ENCODE peak calls at places on chromosomes 7 and 10, in six cellular contexts. One of them, this sample, is unnamed.
A peak's percentile ranks its signal among the peaks of the same experiment; 100 is the strongest.

GRCh38 chr7:111827863-111828504 is 265.7 kb upstream of the IMMP2L start:
- DNase-seq in CD4-positive, alpha-beta T cell: no peak
- DNase-seq in PC-3: peak; percentile 58
- DNase-seq in endothelial cell: no peak
- DNase-seq in heart right ventricle: no peak
- DNase-seq in activated B cell treated with CpG ODN at 0.5 μM for 24 hours: no peak
- DNase-seq in this sample: no peak

GRCh38 chr7:118006979-118007378 is 133.7 kb upstream of the CTTNBP2 start:
- DNase-seq in endothelial cell: no peak
- DNase-seq in heart right ventricle: no peak
- DNase-seq in PC-3: no peak
- DNase-seq in CD4-positive, alpha-beta T cell: no peak
- DNase-seq in activated B cell treated with CpG ODN at 0.5 μM for 24 hours: no peak
- DNase-seq in this sample: no peak

GRCh38 chr10:104492349-104492940 is 138.8 kb downstream of the CFAP58 start:
- DNase-seq in endothelial cell: no peak
- DNase-seq in CD4-positive, alpha-beta T cell: no peak
- DNase-seq in PC-3: no peak
- DNase-seq in heart right ventricle: peak; percentile 21
- DNase-seq in activated B cell treated with CpG ODN at 0.5 μM for 24 hours: no peak
- DNase-seq in this sample: no peak

GRCh38 chr10:6050801-6051445 is 11.2 kb downstream of the IL2RA start:
- DNase-seq in CD4-positive, alpha-beta T cell: peak; percentile 75
- DNase-seq in PC-3: peak; percentile 44
- DNase-seq in heart right ventricle: peak; percentile 55
- DNase-seq in endothelial cell: no peak
- DNase-seq in activated B cell treated with CpG ODN at 0.5 μM for 24 hours: peak; percentile 79
- DNase-seq in this sample: no peak

GRCh38 chr10:115491526-115492140 is 398.5 kb downstream of the ATRNL1 start:
- DNase-seq in heart right ventricle: no peak
- DNase-seq in CD4-positive, alpha-beta T cell: no peak
- DNase-seq in endothelial cell: no peak
- DNase-seq in activated B cell treated with CpG ODN at 0.5 μM for 24 hours: no peak
- DNase-seq in PC-3: no peak
- DNase-seq in this sample: no peak

GRCh38 chr10:122232781-122233180 is 38.3 kb upstream of the BTBD16 start:
- DNase-seq in PC-3: peak; percentile 64
- DNase-seq in heart right ventricle: no peak
- DNase-seq in CD4-positive, alpha-beta T cell: no peak
- DNase-seq in endothelial cell: no peak
- DNase-seq in activated B cell treated with CpG ODN at 0.5 μM for 24 hours: no peak
- DNase-seq in this sample: no peak

GRCh38 chr7:18902892-18903291 is 214.5 kb downstream of the TWIST1 start:
- DNase-seq in PC-3: no peak
- DNase-seq in CD4-positive, alpha-beta T cell: no peak
- DNase-seq in heart right ventricle: no peak
- DNase-seq in endothelial cell: no peak
- DNase-seq in activated B cell treated with CpG ODN at 0.5 μM for 24 hours: no peak
- DNase-seq in this sample: no peak

GRCh38 chr10:1009071-1009494 is 16.6 kb downstream of the IDI2 start:
- DNase-seq in endothelial cell: no peak
- DNase-seq in heart right ventricle: no peak
- DNase-seq in activated B cell treated with CpG ODN at 0.5 μM for 24 hours: no peak
- DNase-seq in CD4-positive, alpha-beta T cell: no peak
- DNase-seq in PC-3: no peak
- DNase-seq in this sample: no peak

DNA sequence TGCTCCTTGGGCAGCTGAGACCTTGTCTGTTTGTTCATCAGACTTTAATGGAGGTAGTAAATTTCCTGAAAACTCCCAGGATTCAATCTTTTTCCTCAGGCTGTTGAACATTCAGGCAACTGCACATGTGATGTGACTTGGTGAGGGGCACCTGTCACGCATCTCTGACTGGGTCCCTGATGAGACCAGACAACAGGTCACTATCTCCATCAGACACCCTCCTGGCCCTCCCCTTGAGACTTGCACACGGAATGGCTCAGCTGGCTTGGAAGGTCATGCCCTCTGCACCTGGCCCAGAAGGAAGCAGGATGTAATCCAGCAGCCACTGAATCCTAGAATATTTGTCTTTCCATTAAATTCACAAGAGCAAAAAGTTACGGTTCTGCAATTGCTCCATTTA is 15.9 kb downstream of the AQP1 start:
- DNase-seq in CD4-positive, alpha-beta T cell: no peak
- DNase-seq in activated B cell treated with CpG ODN at 0.5 μM for 24 hours: no peak
- DNase-seq in heart right ventricle: no peak
- DNase-seq in PC-3: no peak
- DNase-seq in endothelial cell: no peak
- DNase-seq in this sample: no peak
- TF ChIP-seq CTCF in CD4-positive, alpha-beta T cell: no peak
- TF ChIP-seq CTCF in activated B cell treated with CpG ODN at 0.5 μM for 24 hours: no peak
- TF ChIP-seq CTCF in heart right ventricle: no peak
- TF ChIP-seq CTCF in PC-3: no peak
- TF ChIP-seq CTCF in endothelial cell: no peak
- TF ChIP-seq CTCF in this sample: no peak

GRCh38 chr7:38716397-38716796 is 85.2 kb upstream of the AMPH start:
- DNase-seq in activated B cell treated with CpG ODN at 0.5 μM for 24 hours: no peak
- DNase-seq in PC-3: peak; percentile 10
- DNase-seq in heart right ventricle: no peak
- DNase-seq in CD4-positive, alpha-beta T cell: no peak
- DNase-seq in endothelial cell: no peak
- DNase-seq in this sample: no peak
- TF ChIP-seq CTCF in activated B cell treated with CpG ODN at 0.5 μM for 24 hours: no peak
- TF ChIP-seq CTCF in PC-3: peak; percentile 33
- TF ChIP-seq CTCF in heart right ventricle: no peak
- TF ChIP-seq CTCF in CD4-positive, alpha-beta T cell: no peak
- TF ChIP-seq CTCF in endothelial cell: no peak
- TF ChIP-seq CTCF in this sample: no peak

DNA sequence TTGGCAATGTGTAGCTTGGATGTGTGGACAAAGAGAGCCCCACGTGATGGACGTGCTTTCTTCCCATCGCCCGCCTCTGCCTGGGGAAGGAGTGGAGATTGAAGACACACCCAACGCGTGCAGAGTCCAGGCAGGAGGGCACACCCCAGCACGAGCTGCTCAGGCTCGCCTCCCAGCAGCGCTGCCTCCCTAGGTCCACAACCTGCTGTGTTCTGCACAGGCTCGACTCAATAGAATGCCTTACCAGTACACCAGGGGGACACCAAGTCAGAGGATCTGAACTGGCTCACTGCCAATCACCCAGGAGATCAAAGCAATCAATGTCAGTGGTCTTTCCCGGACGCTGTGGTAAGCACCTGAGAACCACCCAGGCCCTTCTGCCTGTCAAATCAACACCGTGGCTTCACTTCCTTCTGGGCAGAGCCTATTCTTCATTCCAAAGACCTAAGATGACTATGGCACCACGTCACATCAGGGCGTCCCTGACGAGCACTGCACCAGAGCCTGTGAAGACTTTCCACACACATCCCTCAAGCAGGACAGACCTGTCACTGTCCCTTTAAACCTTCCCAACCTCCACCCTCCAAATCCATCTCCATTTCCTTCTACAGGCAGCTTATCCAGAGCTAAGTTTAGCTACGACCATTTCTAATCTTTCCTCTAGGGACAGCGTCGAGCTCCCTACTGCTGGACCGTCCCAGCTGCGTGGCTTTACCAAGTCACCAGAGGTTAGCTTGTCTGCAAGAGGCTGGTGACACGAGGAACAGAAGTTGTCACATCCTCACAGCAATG is 72.3 kb downstream of the AMZ1 start:
- DNase-seq in CD4-positive, alpha-beta T cell: no peak
- DNase-seq in PC-3: peak; percentile 62
- DNase-seq in endothelial cell: peak; percentile 27
- DNase-seq in heart right ventricle: peak; percentile 52
- DNase-seq in activated B cell treated with CpG ODN at 0.5 μM for 24 hours: no peak
- DNase-seq in this sample: no peak
- TF ChIP-seq CTCF in CD4-positive, alpha-beta T cell: no peak
- TF ChIP-seq CTCF in PC-3: peak; percentile 68
- TF ChIP-seq CTCF in endothelial cell: peak; percentile 19
- TF ChIP-seq CTCF in heart right ventricle: no peak
- TF ChIP-seq CTCF in activated B cell treated with CpG ODN at 0.5 μM for 24 hours: no peak
- TF ChIP-seq CTCF in this sample: no peak

GRCh38 chr10:46541017-46541661 is 15.3 kb downstream of the GPRIN2 start:
- DNase-seq in endothelial cell: peak; percentile 80
- DNase-seq in PC-3: no peak
- DNase-seq in activated B cell treated with CpG ODN at 0.5 μM for 24 hours: peak; percentile 10
- DNase-seq in CD4-positive, alpha-beta T cell: no peak
- DNase-seq in heart right ventricle: no peak
- DNase-seq in this sample: peak; percentile 22
- TF ChIP-seq CTCF in endothelial cell: peak; percentile 66
- TF ChIP-seq CTCF in PC-3: no peak
- TF ChIP-seq CTCF in activated B cell treated with CpG ODN at 0.5 μM for 24 hours: no peak
- TF ChIP-seq CTCF in CD4-positive, alpha-beta T cell: no peak
- TF ChIP-seq CTCF in heart right ventricle: no peak
- TF ChIP-seq CTCF in this sample: no peak

DNA sequence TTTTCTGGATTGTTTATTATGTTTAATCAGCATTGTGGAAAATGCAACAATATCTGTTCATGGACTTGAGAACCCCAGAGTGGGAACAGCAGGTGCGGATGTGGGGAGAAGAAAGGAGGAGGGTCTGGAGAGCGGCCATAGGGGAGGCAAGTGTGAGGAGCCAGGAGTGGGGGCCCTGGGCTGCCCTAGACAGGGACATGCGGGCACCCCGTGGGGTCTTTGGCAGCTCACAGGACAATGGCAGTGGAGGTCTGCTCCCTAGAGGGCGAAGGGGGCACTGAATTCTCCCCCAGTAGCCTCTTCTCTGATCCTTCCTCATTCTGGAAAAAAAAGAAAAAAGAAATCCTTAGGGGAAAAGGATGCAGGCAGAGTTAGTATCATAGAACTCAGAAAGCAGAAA is 8.9 kb downstream of the TMEM176B start:
- DNase-seq in PC-3: no peak
- DNase-seq in heart right ventricle: no peak
- DNase-seq in CD4-positive, alpha-beta T cell: no peak
- DNase-seq in activated B cell treated with CpG ODN at 0.5 μM for 24 hours: no peak
- DNase-seq in endothelial cell: no peak
- DNase-seq in this sample: no peak
- TF ChIP-seq CTCF in PC-3: no peak
- TF ChIP-seq CTCF in heart right ventricle: no peak
- TF ChIP-seq CTCF in CD4-positive, alpha-beta T cell: no peak
- TF ChIP-seq CTCF in activated B cell treated with CpG ODN at 0.5 μM for 24 hours: no peak
- TF ChIP-seq CTCF in endothelial cell: no peak
- TF ChIP-seq CTCF in this sample: no peak

GRCh38 chr7:69019437-69019836 is 578.8 kb upstream of the AUTS2 start:
- DNase-seq in PC-3: no peak
- DNase-seq in heart right ventricle: no peak
- DNase-seq in activated B cell treated with CpG ODN at 0.5 μM for 24 hours: no peak
- DNase-seq in CD4-positive, alpha-beta T cell: no peak
- DNase-seq in endothelial cell: no peak
- DNase-seq in this sample: no peak

DNA sequence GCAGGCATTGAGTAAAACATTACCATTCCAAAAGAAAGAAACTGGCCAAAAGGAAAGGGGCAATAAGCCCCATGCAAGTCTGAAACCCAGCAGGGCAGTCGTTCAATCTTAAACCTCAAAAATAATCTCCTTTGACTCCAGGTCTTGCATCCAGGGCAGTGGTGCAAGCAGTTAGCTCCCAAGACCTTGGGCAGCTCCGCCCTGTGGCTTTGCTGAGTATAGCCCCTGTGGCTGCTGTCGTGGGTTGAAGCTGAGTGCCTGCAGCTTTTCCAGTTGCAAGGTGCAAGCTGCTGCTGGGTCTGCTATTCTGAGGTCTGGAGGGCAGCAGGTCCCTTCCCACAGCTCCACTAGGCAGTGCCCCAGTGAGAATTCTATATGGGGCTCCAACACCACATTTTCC is 580.1 kb upstream of the AUTS2 start:
- DNase-seq in activated B cell treated with CpG ODN at 0.5 μM for 24 hours: no peak
- DNase-seq in heart right ventricle: no peak
- DNase-seq in endothelial cell: no peak
- DNase-seq in CD4-positive, alpha-beta T cell: no peak
- DNase-seq in PC-3: no peak
- DNase-seq in this sample: no peak
- TF ChIP-seq CTCF in activated B cell treated with CpG ODN at 0.5 μM for 24 hours: no peak
- TF ChIP-seq CTCF in heart right ventricle: no peak
- TF ChIP-seq CTCF in endothelial cell: no peak
- TF ChIP-seq CTCF in CD4-positive, alpha-beta T cell: no peak
- TF ChIP-seq CTCF in PC-3: no peak
- TF ChIP-seq CTCF in this sample: no peak

GRCh38 chr7:108460964-108461363 is 4.7 kb upstream of the NRCAM start:
- DNase-seq in PC-3: no peak
- DNase-seq in heart right ventricle: no peak
- DNase-seq in activated B cell treated with CpG ODN at 0.5 μM for 24 hours: no peak
- DNase-seq in endothelial cell: no peak
- DNase-seq in CD4-positive, alpha-beta T cell: no peak
- DNase-seq in this sample: no peak

GRCh38 chr7:108461855-108462254 is 5.6 kb upstream of the NRCAM start:
- DNase-seq in activated B cell treated with CpG ODN at 0.5 μM for 24 hours: no peak
- DNase-seq in heart right ventricle: no peak
- DNase-seq in PC-3: no peak
- DNase-seq in CD4-positive, alpha-beta T cell: no peak
- DNase-seq in endothelial cell: no peak
- DNase-seq in this sample: no peak

GRCh38 chr7:108464743-108465142 is 8.5 kb upstream of the NRCAM start:
- DNase-seq in CD4-positive, alpha-beta T cell: no peak
- DNase-seq in activated B cell treated with CpG ODN at 0.5 μM for 24 hours: no peak
- DNase-seq in endothelial cell: no peak
- DNase-seq in heart right ventricle: no peak
- DNase-seq in PC-3: no peak
- DNase-seq in this sample: no peak

GRCh38 chr7:108459922-108460551 is 3.8 kb upstream of the NRCAM start:
- DNase-seq in PC-3: peak; percentile 55
- DNase-seq in endothelial cell: peak; percentile 26
- DNase-seq in activated B cell treated with CpG ODN at 0.5 μM for 24 hours: no peak
- DNase-seq in heart right ventricle: no peak
- DNase-seq in CD4-positive, alpha-beta T cell: no peak
- DNase-seq in this sample: no peak

DNA sequence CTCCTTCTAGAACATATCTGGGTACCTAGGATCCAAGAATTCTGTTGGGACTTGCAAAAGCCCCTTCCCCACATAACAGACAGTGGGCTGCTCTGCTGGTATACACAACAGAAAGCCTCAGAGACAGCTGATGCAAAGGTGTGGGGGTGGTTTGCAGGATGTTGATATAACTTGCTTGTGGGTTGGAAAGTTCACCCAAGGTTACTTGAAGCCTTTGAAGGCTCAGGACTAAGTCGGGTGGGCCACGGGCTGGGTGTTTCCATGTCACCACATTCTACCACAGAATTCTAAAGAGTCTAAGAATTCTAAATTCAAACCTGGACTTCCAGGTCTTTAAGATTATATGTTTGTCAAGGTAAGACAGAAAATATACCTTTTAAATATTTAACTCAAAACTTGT is 7.4 kb upstream of the NRCAM start:
- DNase-seq in CD4-positive, alpha-beta T cell: no peak
- DNase-seq in PC-3: no peak
- DNase-seq in endothelial cell: no peak
- DNase-seq in heart right ventricle: no peak
- DNase-seq in activated B cell treated with CpG ODN at 0.5 μM for 24 hours: no peak
- DNase-seq in this sample: no peak
- TF ChIP-seq CTCF in CD4-positive, alpha-beta T cell: no peak
- TF ChIP-seq CTCF in PC-3: no peak
- TF ChIP-seq CTCF in endothelial cell: no peak
- TF ChIP-seq CTCF in heart right ventricle: no peak
- TF ChIP-seq CTCF in activated B cell treated with CpG ODN at 0.5 μM for 24 hours: no peak
- TF ChIP-seq CTCF in this sample: no peak

DNA sequence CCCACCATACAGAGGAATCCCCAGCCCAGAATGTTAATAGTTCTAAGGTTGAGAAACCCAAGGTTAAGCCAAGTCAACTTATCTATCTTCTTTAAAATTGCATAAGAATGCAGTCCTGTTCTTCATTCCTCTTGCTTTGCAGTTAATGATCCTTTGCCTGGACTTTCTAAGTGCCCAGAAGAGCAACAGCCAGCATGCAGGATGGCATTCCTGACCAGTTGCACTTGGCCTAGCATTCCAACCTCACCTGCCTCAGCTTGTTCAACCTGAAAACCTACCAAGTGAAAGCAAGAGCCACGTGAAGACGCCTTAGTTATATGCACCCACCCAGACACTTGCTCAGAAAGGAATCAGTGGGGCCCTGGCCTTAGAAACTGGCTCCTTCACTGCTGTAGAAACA is 24.9 kb downstream of the EGFR start:
- DNase-seq in CD4-positive, alpha-beta T cell: no peak
- DNase-seq in heart right ventricle: no peak
- DNase-seq in activated B cell treated with CpG ODN at 0.5 μM for 24 hours: no peak
- DNase-seq in endothelial cell: no peak
- DNase-seq in PC-3: no peak
- DNase-seq in this sample: no peak
- TF ChIP-seq CTCF in CD4-positive, alpha-beta T cell: no peak
- TF ChIP-seq CTCF in heart right ventricle: no peak
- TF ChIP-seq CTCF in activated B cell treated with CpG ODN at 0.5 μM for 24 hours: no peak
- TF ChIP-seq CTCF in endothelial cell: no peak
- TF ChIP-seq CTCF in PC-3: no peak
- TF ChIP-seq CTCF in this sample: no peak